ENCODE peak calls at places on chromosome 12, in ten cellular contexts. One of them, this sample, is unnamed.

GRCh38 chr12:3761116-3761770 is 8.3 kb upstream of the CRACR2A start:
- DNase-seq in HS-5: no peak
- DNase-seq in HEK293T: no peak
- DNase-seq in HFFc6: no peak
- DNase-seq in activated gamma-delta T cell treated with anti-CD3 and anti-CD28 coated beads, Interleukin-2, amount 50 U/mL, for 16 hours: no peak
- DNase-seq in stimulated activated CD4-positive, alpha-beta T cell treated with anti-CD3 and anti-CD28 coated beads, Interleukin-4, amount 100 ng/mL, for 4 hours: no peak
- DNase-seq in mammary epithelial cell: no peak
- DNase-seq in NCI-H146: no peak
- DNase-seq in coronary artery: no peak
- DNase-seq in SK-N-DZ: no peak
- DNase-seq in this sample: no peak

GRCh38 chr12:82705774-82706173 is 19.1 kb downstream of the TMTC2 start:
- DNase-seq in HS-5: no peak
- DNase-seq in stimulated activated CD4-positive, alpha-beta T cell treated with anti-CD3 and anti-CD28 coated beads, Interleukin-4, amount 100 ng/mL, for 4 hours: no peak
- DNase-seq in mammary epithelial cell: no peak
- DNase-seq in NCI-H146: no peak
- DNase-seq in coronary artery: no peak
- DNase-seq in SK-N-DZ: no peak
- DNase-seq in HEK293T: no peak
- DNase-seq in HFFc6: no peak
- DNase-seq in activated gamma-delta T cell treated with anti-CD3 and anti-CD28 coated beads, Interleukin-2, amount 50 U/mL, for 16 hours: no peak
- DNase-seq in this sample: no peak

GRCh38 chr12:43113153-43113552 is 438.9 kb downstream of the ADAMTS20 start:
- DNase-seq in coronary artery: no peak
- DNase-seq in stimulated activated CD4-positive, alpha-beta T cell treated with anti-CD3 and anti-CD28 coated beads, Interleukin-4, amount 100 ng/mL, for 4 hours: no peak
- DNase-seq in HS-5: peak; percentile 34
- DNase-seq in HEK293T: peak; percentile 22
- DNase-seq in NCI-H146: no peak
- DNase-seq in activated gamma-delta T cell treated with anti-CD3 and anti-CD28 coated beads, Interleukin-2, amount 50 U/mL, for 16 hours: no peak
- DNase-seq in HFFc6: no peak
- DNase-seq in mammary epithelial cell: no peak
- DNase-seq in SK-N-DZ: peak; percentile 11
- DNase-seq in this sample: peak; percentile 1

GRCh38 chr12:54394281-54394719 is 9.8 kb upstream of the ZNF385A start:
- DNase-seq in mammary epithelial cell: peak; percentile 60
- DNase-seq in HS-5: no peak
- DNase-seq in HFFc6: peak; percentile 57
- DNase-seq in activated gamma-delta T cell treated with anti-CD3 and anti-CD28 coated beads, Interleukin-2, amount 50 U/mL, for 16 hours: no peak
- DNase-seq in NCI-H146: peak; percentile 47
- DNase-seq in coronary artery: no peak
- DNase-seq in SK-N-DZ: peak; percentile 70
- DNase-seq in HEK293T: peak; percentile 66
- DNase-seq in stimulated activated CD4-positive, alpha-beta T cell treated with anti-CD3 and anti-CD28 coated beads, Interleukin-4, amount 100 ng/mL, for 4 hours: no peak
- DNase-seq in this sample: peak; percentile 57

GRCh38 chr12:131511391-131511802 is 199.5 kb upstream of the SFSWAP start:
- DNase-seq in HEK293T: no peak
- DNase-seq in NCI-H146: no peak
- DNase-seq in mammary epithelial cell: peak; percentile 9
- DNase-seq in SK-N-DZ: no peak
- DNase-seq in coronary artery: no peak
- DNase-seq in stimulated activated CD4-positive, alpha-beta T cell treated with anti-CD3 and anti-CD28 coated beads, Interleukin-4, amount 100 ng/mL, for 4 hours: peak; percentile 36
- DNase-seq in HS-5: peak; percentile 0
- DNase-seq in activated gamma-delta T cell treated with anti-CD3 and anti-CD28 coated beads, Interleukin-2, amount 50 U/mL, for 16 hours: peak; percentile 22
- DNase-seq in HFFc6: no peak
- DNase-seq in this sample: no peak

GRCh38 chr12:82486524-82487235 is 128.4 kb downstream of the METTL25 start:
- DNase-seq in HS-5: no peak
- DNase-seq in activated gamma-delta T cell treated with anti-CD3 and anti-CD28 coated beads, Interleukin-2, amount 50 U/mL, for 16 hours: no peak
- DNase-seq in HFFc6: no peak
- DNase-seq in NCI-H146: no peak
- DNase-seq in mammary epithelial cell: peak; percentile 89
- DNase-seq in SK-N-DZ: no peak
- DNase-seq in stimulated activated CD4-positive, alpha-beta T cell treated with anti-CD3 and anti-CD28 coated beads, Interleukin-4, amount 100 ng/mL, for 4 hours: no peak
- DNase-seq in HEK293T: no peak
- DNase-seq in coronary artery: no peak
- DNase-seq in this sample: no peak

GRCh38 chr12:56224954-56225353 is 812 bp downstream of the NABP2 start:
- DNase-seq in HFFc6: no peak
- DNase-seq in activated gamma-delta T cell treated with anti-CD3 and anti-CD28 coated beads, Interleukin-2, amount 50 U/mL, for 16 hours: no peak
- DNase-seq in SK-N-DZ: no peak
- DNase-seq in mammary epithelial cell: no peak
- DNase-seq in HEK293T: no peak
- DNase-seq in NCI-H146: no peak
- DNase-seq in HS-5: no peak
- DNase-seq in stimulated activated CD4-positive, alpha-beta T cell treated with anti-CD3 and anti-CD28 coated beads, Interleukin-4, amount 100 ng/mL, for 4 hours: no peak
- DNase-seq in coronary artery: no peak
- DNase-seq in this sample: no peak

GRCh38 chr12:27572486-27573255 is 48.7 kb downstream of the PPFIBP1 start:
- DNase-seq in coronary artery: no peak
- DNase-seq in HEK293T: no peak
- DNase-seq in activated gamma-delta T cell treated with anti-CD3 and anti-CD28 coated beads, Interleukin-2, amount 50 U/mL, for 16 hours: no peak
- DNase-seq in HFFc6: peak; percentile 21
- DNase-seq in SK-N-DZ: no peak
- DNase-seq in stimulated activated CD4-positive, alpha-beta T cell treated with anti-CD3 and anti-CD28 coated beads, Interleukin-4, amount 100 ng/mL, for 4 hours: no peak
- DNase-seq in NCI-H146: no peak
- DNase-seq in mammary epithelial cell: no peak
- DNase-seq in HS-5: no peak
- DNase-seq in this sample: no peak

GRCh38 chr12:3275171-3276041 is 198.2 kb downstream of the TSPAN9 start:
- DNase-seq in mammary epithelial cell: peak; percentile 32
- DNase-seq in activated gamma-delta T cell treated with anti-CD3 and anti-CD28 coated beads, Interleukin-2, amount 50 U/mL, for 16 hours: peak; percentile 53
- DNase-seq in stimulated activated CD4-positive, alpha-beta T cell treated with anti-CD3 and anti-CD28 coated beads, Interleukin-4, amount 100 ng/mL, for 4 hours: peak; percentile 69
- DNase-seq in HEK293T: peak; percentile 83
- DNase-seq in HFFc6: peak; percentile 72
- DNase-seq in coronary artery: peak; percentile 83
- DNase-seq in NCI-H146: peak; percentile 56
- DNase-seq in HS-5: peak; percentile 15
- DNase-seq in SK-N-DZ: peak; percentile 67
- DNase-seq in this sample: peak; percentile 91

GRCh38 chr12:54197037-54197909 is 8.5 kb upstream of the SMUG1 start:
- DNase-seq in stimulated activated CD4-positive, alpha-beta T cell treated with anti-CD3 and anti-CD28 coated beads, Interleukin-4, amount 100 ng/mL, for 4 hours: no peak
- DNase-seq in HEK293T: no peak
- DNase-seq in HS-5: no peak
- DNase-seq in NCI-H146: no peak
- DNase-seq in activated gamma-delta T cell treated with anti-CD3 and anti-CD28 coated beads, Interleukin-2, amount 50 U/mL, for 16 hours: no peak
- DNase-seq in SK-N-DZ: no peak
- DNase-seq in mammary epithelial cell: peak; percentile 31
- DNase-seq in coronary artery: no peak
- DNase-seq in HFFc6: no peak
- DNase-seq in this sample: no peak

GRCh38 chr12:91172051-91172450 is 10.6 kb downstream of the DCN start:
- DNase-seq in HS-5: no peak
- DNase-seq in coronary artery: no peak
- DNase-seq in mammary epithelial cell: no peak
- DNase-seq in HFFc6: no peak
- DNase-seq in activated gamma-delta T cell treated with anti-CD3 and anti-CD28 coated beads, Interleukin-2, amount 50 U/mL, for 16 hours: no peak
- DNase-seq in stimulated activated CD4-positive, alpha-beta T cell treated with anti-CD3 and anti-CD28 coated beads, Interleukin-4, amount 100 ng/mL, for 4 hours: no peak
- DNase-seq in HEK293T: no peak
- DNase-seq in SK-N-DZ: no peak
- DNase-seq in NCI-H146: no peak
- DNase-seq in this sample: no peak

GRCh38 chr12:97306121-97306520 is 156.5 kb upstream of the RMST start:
- DNase-seq in activated gamma-delta T cell treated with anti-CD3 and anti-CD28 coated beads, Interleukin-2, amount 50 U/mL, for 16 hours: no peak
- DNase-seq in HFFc6: no peak
- DNase-seq in NCI-H146: peak; percentile 10
- DNase-seq in SK-N-DZ: no peak
- DNase-seq in mammary epithelial cell: no peak
- DNase-seq in stimulated activated CD4-positive, alpha-beta T cell treated with anti-CD3 and anti-CD28 coated beads, Interleukin-4, amount 100 ng/mL, for 4 hours: no peak
- DNase-seq in coronary artery: no peak
- DNase-seq in HEK293T: no peak
- DNase-seq in HS-5: no peak
- DNase-seq in this sample: no peak

GRCh38 chr12:42691991-42692557 is 102.5 kb upstream of the PRICKLE1 start:
- DNase-seq in mammary epithelial cell: no peak
- DNase-seq in HEK293T: no peak
- DNase-seq in HFFc6: no peak
- DNase-seq in stimulated activated CD4-positive, alpha-beta T cell treated with anti-CD3 and anti-CD28 coated beads, Interleukin-4, amount 100 ng/mL, for 4 hours: no peak
- DNase-seq in HS-5: no peak
- DNase-seq in SK-N-DZ: no peak
- DNase-seq in NCI-H146: no peak
- DNase-seq in activated gamma-delta T cell treated with anti-CD3 and anti-CD28 coated beads, Interleukin-2, amount 50 U/mL, for 16 hours: no peak
- DNase-seq in coronary artery: no peak
- DNase-seq in this sample: no peak

GRCh38 chr12:127438512-127439244 is 828.3 kb upstream of the TMEM132C start:
- DNase-seq in HEK293T: no peak
- DNase-seq in mammary epithelial cell: no peak
- DNase-seq in NCI-H146: no peak
- DNase-seq in stimulated activated CD4-positive, alpha-beta T cell treated with anti-CD3 and anti-CD28 coated beads, Interleukin-4, amount 100 ng/mL, for 4 hours: no peak
- DNase-seq in activated gamma-delta T cell treated with anti-CD3 and anti-CD28 coated beads, Interleukin-2, amount 50 U/mL, for 16 hours: no peak
- DNase-seq in HFFc6: no peak
- DNase-seq in SK-N-DZ: no peak
- DNase-seq in coronary artery: no peak
- DNase-seq in HS-5: no peak
- DNase-seq in this sample: no peak

GRCh38 chr12:43964966-43965365 is 129.1 kb downstream of the TMEM117 start:
- DNase-seq in SK-N-DZ: no peak
- DNase-seq in NCI-H146: no peak
- DNase-seq in coronary artery: no peak
- DNase-seq in stimulated activated CD4-positive, alpha-beta T cell treated with anti-CD3 and anti-CD28 coated beads, Interleukin-4, amount 100 ng/mL, for 4 hours: no peak
- DNase-seq in mammary epithelial cell: no peak
- DNase-seq in activated gamma-delta T cell treated with anti-CD3 and anti-CD28 coated beads, Interleukin-2, amount 50 U/mL, for 16 hours: no peak
- DNase-seq in HS-5: no peak
- DNase-seq in HFFc6: no peak
- DNase-seq in HEK293T: no peak
- DNase-seq in this sample: no peak

GRCh38 chr12:31896514-31897039 is 62.6 kb upstream of the RESF1 start:
- DNase-seq in HS-5: no peak
- DNase-seq in SK-N-DZ: no peak
- DNase-seq in HFFc6: no peak
- DNase-seq in coronary artery: no peak
- DNase-seq in mammary epithelial cell: peak; percentile 49
- DNase-seq in NCI-H146: no peak
- DNase-seq in stimulated activated CD4-positive, alpha-beta T cell treated with anti-CD3 and anti-CD28 coated beads, Interleukin-4, amount 100 ng/mL, for 4 hours: peak; percentile 62
- DNase-seq in activated gamma-delta T cell treated with anti-CD3 and anti-CD28 coated beads, Interleukin-2, amount 50 U/mL, for 16 hours: peak; percentile 87
- DNase-seq in HEK293T: no peak
- DNase-seq in this sample: no peak

GRCh38 chr12:90945070-90945649 is 9.8 kb downstream of the CCER1 start:
- DNase-seq in NCI-H146: peak; percentile 14
- DNase-seq in HFFc6: peak; percentile 38
- DNase-seq in activated gamma-delta T cell treated with anti-CD3 and anti-CD28 coated beads, Interleukin-2, amount 50 U/mL, for 16 hours: no peak
- DNase-seq in HS-5: no peak
- DNase-seq in stimulated activated CD4-positive, alpha-beta T cell treated with anti-CD3 and anti-CD28 coated beads, Interleukin-4, amount 100 ng/mL, for 4 hours: no peak
- DNase-seq in SK-N-DZ: peak; percentile 40
- DNase-seq in mammary epithelial cell: peak; percentile 17
- DNase-seq in coronary artery: no peak
- DNase-seq in HEK293T: peak; percentile 12
- DNase-seq in this sample: peak; percentile 20

GRCh38 chr12:62934799-62935674 is at the start of gene PPM1H:
- DNase-seq in HEK293T: peak; percentile 78
- DNase-seq in activated gamma-delta T cell treated with anti-CD3 and anti-CD28 coated beads, Interleukin-2, amount 50 U/mL, for 16 hours: no peak
- DNase-seq in mammary epithelial cell: peak; percentile 11
- DNase-seq in coronary artery: peak; percentile 76
- DNase-seq in HS-5: no peak
- DNase-seq in stimulated activated CD4-positive, alpha-beta T cell treated with anti-CD3 and anti-CD28 coated beads, Interleukin-4, amount 100 ng/mL, for 4 hours: no peak
- DNase-seq in NCI-H146: peak; percentile 96
- DNase-seq in HFFc6: peak; percentile 30
- DNase-seq in SK-N-DZ: peak; percentile 85
- DNase-seq in this sample: peak; percentile 83

GRCh38 chr12:75571204-75571603 is 59.8 kb upstream of the KRR1 start:
- DNase-seq in SK-N-DZ: no peak
- DNase-seq in stimulated activated CD4-positive, alpha-beta T cell treated with anti-CD3 and anti-CD28 coated beads, Interleukin-4, amount 100 ng/mL, for 4 hours: no peak
- DNase-seq in mammary epithelial cell: no peak
- DNase-seq in HEK293T: no peak
- DNase-seq in HS-5: no peak
- DNase-seq in coronary artery: no peak
- DNase-seq in activated gamma-delta T cell treated with anti-CD3 and anti-CD28 coated beads, Interleukin-2, amount 50 U/mL, for 16 hours: no peak
- DNase-seq in HFFc6: no peak
- DNase-seq in NCI-H146: peak; percentile 91
- DNase-seq in this sample: no peak

GRCh38 chr12:43332977-43333649 is 218.9 kb downstream of the ADAMTS20 start:
- DNase-seq in SK-N-DZ: peak; percentile 85
- DNase-seq in HS-5: no peak
- DNase-seq in coronary artery: no peak
- DNase-seq in HEK293T: peak; percentile 14
- DNase-seq in HFFc6: peak; percentile 41
- DNase-seq in stimulated activated CD4-positive, alpha-beta T cell treated with anti-CD3 and anti-CD28 coated beads, Interleukin-4, amount 100 ng/mL, for 4 hours: no peak
- DNase-seq in NCI-H146: no peak
- DNase-seq in activated gamma-delta T cell treated with anti-CD3 and anti-CD28 coated beads, Interleukin-2, amount 50 U/mL, for 16 hours: no peak
- DNase-seq in mammary epithelial cell: peak; percentile 54
- DNase-seq in this sample: peak; percentile 53

GRCh38 chr12:112645586-112645985 is 146.0 kb upstream of the RPH3A start:
- DNase-seq in HS-5: no peak
- DNase-seq in stimulated activated CD4-positive, alpha-beta T cell treated with anti-CD3 and anti-CD28 coated beads, Interleukin-4, amount 100 ng/mL, for 4 hours: no peak
- DNase-seq in HFFc6: no peak
- DNase-seq in SK-N-DZ: peak; percentile 13
- DNase-seq in mammary epithelial cell: no peak
- DNase-seq in coronary artery: no peak
- DNase-seq in activated gamma-delta T cell treated with anti-CD3 and anti-CD28 coated beads, Interleukin-2, amount 50 U/mL, for 16 hours: no peak
- DNase-seq in HEK293T: no peak
- DNase-seq in NCI-H146: no peak
- DNase-seq in this sample: no peak

GRCh38 chr12:3097186-3097804 is 20.1 kb downstream of the TSPAN9 start:
- DNase-seq in mammary epithelial cell: no peak
- DNase-seq in coronary artery: peak; percentile 89
- DNase-seq in stimulated activated CD4-positive, alpha-beta T cell treated with anti-CD3 and anti-CD28 coated beads, Interleukin-4, amount 100 ng/mL, for 4 hours: no peak
- DNase-seq in HFFc6: peak; percentile 45
- DNase-seq in HS-5: no peak
- DNase-seq in HEK293T: no peak
- DNase-seq in SK-N-DZ: peak; percentile 83
- DNase-seq in NCI-H146: no peak
- DNase-seq in activated gamma-delta T cell treated with anti-CD3 and anti-CD28 coated beads, Interleukin-2, amount 50 U/mL, for 16 hours: no peak
- DNase-seq in this sample: peak; percentile 86

GRCh38 chr12:642633-643477 is 20.4 kb downstream of the NINJ2 start:
- DNase-seq in stimulated activated CD4-positive, alpha-beta T cell treated with anti-CD3 and anti-CD28 coated beads, Interleukin-4, amount 100 ng/mL, for 4 hours: peak; percentile 68
- DNase-seq in HEK293T: peak; percentile 68
- DNase-seq in activated gamma-delta T cell treated with anti-CD3 and anti-CD28 coated beads, Interleukin-2, amount 50 U/mL, for 16 hours: peak; percentile 64
- DNase-seq in coronary artery: peak; percentile 80
- DNase-seq in mammary epithelial cell: peak; percentile 29
- DNase-seq in HS-5: no peak
- DNase-seq in HFFc6: peak; percentile 13
- DNase-seq in SK-N-DZ: no peak
- DNase-seq in NCI-H146: peak; percentile 85
- DNase-seq in this sample: peak; percentile 87

GRCh38 chr12:77032406-77032805 is 33.0 kb downstream of the E2F7 start:
- DNase-seq in HS-5: peak; percentile 81
- DNase-seq in HEK293T: no peak
- DNase-seq in NCI-H146: no peak
- DNase-seq in activated gamma-delta T cell treated with anti-CD3 and anti-CD28 coated beads, Interleukin-2, amount 50 U/mL, for 16 hours: no peak
- DNase-seq in stimulated activated CD4-positive, alpha-beta T cell treated with anti-CD3 and anti-CD28 coated beads, Interleukin-4, amount 100 ng/mL, for 4 hours: no peak
- DNase-seq in mammary epithelial cell: peak; percentile 90
- DNase-seq in HFFc6: peak; percentile 72
- DNase-seq in SK-N-DZ: no peak
- DNase-seq in coronary artery: no peak
- DNase-seq in this sample: no peak

GRCh38 chr12:94644622-94645021 is 5.7 kb downstream of the TMCC3 start:
- DNase-seq in mammary epithelial cell: peak; percentile 95
- DNase-seq in HS-5: peak; percentile 86
- DNase-seq in HFFc6: no peak
- DNase-seq in stimulated activated CD4-positive, alpha-beta T cell treated with anti-CD3 and anti-CD28 coated beads, Interleukin-4, amount 100 ng/mL, for 4 hours: no peak
- DNase-seq in SK-N-DZ: no peak
- DNase-seq in NCI-H146: no peak
- DNase-seq in coronary artery: no peak
- DNase-seq in HEK293T: no peak
- DNase-seq in activated gamma-delta T cell treated with anti-CD3 and anti-CD28 coated beads, Interleukin-2, amount 50 U/mL, for 16 hours: no peak
- DNase-seq in this sample: no peak

GRCh38 chr12:27013606-27014084 is 539 bp downstream of the TM7SF3 start:
- DNase-seq in stimulated activated CD4-positive, alpha-beta T cell treated with anti-CD3 and anti-CD28 coated beads, Interleukin-4, amount 100 ng/mL, for 4 hours: no peak
- DNase-seq in SK-N-DZ: peak; percentile 55
- DNase-seq in mammary epithelial cell: peak; percentile 30
- DNase-seq in HFFc6: peak; percentile 39
- DNase-seq in HS-5: no peak
- DNase-seq in HEK293T: no peak
- DNase-seq in activated gamma-delta T cell treated with anti-CD3 and anti-CD28 coated beads, Interleukin-2, amount 50 U/mL, for 16 hours: no peak
- DNase-seq in coronary artery: no peak
- DNase-seq in NCI-H146: peak; percentile 58
- DNase-seq in this sample: no peak

GRCh38 chr12:78229491-78230209 is 399.0 kb downstream of the NAV3 start:
- DNase-seq in coronary artery: no peak
- DNase-seq in mammary epithelial cell: peak; percentile 53
- DNase-seq in stimulated activated CD4-positive, alpha-beta T cell treated with anti-CD3 and anti-CD28 coated beads, Interleukin-4, amount 100 ng/mL, for 4 hours: no peak
- DNase-seq in activated gamma-delta T cell treated with anti-CD3 and anti-CD28 coated beads, Interleukin-2, amount 50 U/mL, for 16 hours: no peak
- DNase-seq in HS-5: peak; percentile 48
- DNase-seq in HEK293T: peak; percentile 42
- DNase-seq in SK-N-DZ: peak; percentile 58
- DNase-seq in HFFc6: peak; percentile 55
- DNase-seq in NCI-H146: peak; percentile 72
- DNase-seq in this sample: peak; percentile 13

GRCh38 chr12:94561943-94562411 is 88.4 kb downstream of the TMCC3 start:
- DNase-seq in NCI-H146: peak; percentile 10
- DNase-seq in HEK293T: no peak
- DNase-seq in SK-N-DZ: no peak
- DNase-seq in stimulated activated CD4-positive, alpha-beta T cell treated with anti-CD3 and anti-CD28 coated beads, Interleukin-4, amount 100 ng/mL, for 4 hours: no peak
- DNase-seq in coronary artery: no peak
- DNase-seq in activated gamma-delta T cell treated with anti-CD3 and anti-CD28 coated beads, Interleukin-2, amount 50 U/mL, for 16 hours: no peak
- DNase-seq in HFFc6: peak; percentile 2
- DNase-seq in HS-5: no peak
- DNase-seq in mammary epithelial cell: peak; percentile 91
- DNase-seq in this sample: peak; percentile 83